ENCODE peak calls at places on chromosomes 1 and 21, in ten cellular contexts. H is A549, B is stomach, C is sigmoid colon, V is H1, A is ovary, M is GM12878, L is suprapubic skin, N is SK-N-SH, Z is transverse colon. P is an unnamed sample.

GRCh38 chr1:182739545-182739944 is 50.0 kb upstream of the NPL start:
- DNase-seq in L (no peak), A (peak), Z (no peak), C (no peak), M (no peak), H (no peak), B (no peak), N (peak), V (no peak), P (no peak)

GRCh38 chr1:62436039-62436465 is 797 bp upstream of the USP1 start:
- DNase-seq in B (peak), Z (peak), L (peak), A (peak), H (peak), C (no peak), V (peak), M (no peak), N (no peak), P (peak)

GRCh38 chr21:40841524-40842196 is 5.3 kb downstream of the DSCAM start:
- DNase-seq in A (no peak), H (peak), M (no peak), N (peak), V (peak), L (no peak), C (no peak), B (peak), Z (no peak), P (peak)

GRCh38 chr1:36161656-36162531 is 5.9 kb downstream of the MAP7D1 start:
- DNase-seq in V (no peak), B (peak), Z (peak), N (no peak), H (no peak), A (no peak), C (no peak), L (no peak), M (no peak), P (no peak)

GRCh38 chr1:110196917-110197782 is 13.0 kb upstream of the KCNC4 start:
- DNase-seq in M (no peak), L (no peak), H (peak), C (no peak), N (peak), A (no peak), Z (no peak), B (peak), V (peak), P (no peak)

GRCh38 chr1:172401907-172402306 is 18.6 kb upstream of the C1orf105 start:
- DNase-seq in C (no peak), M (no peak), Z (no peak), H (peak), B (no peak), V (no peak), L (no peak), A (no peak), N (no peak), P (no peak)

GRCh38 chr1:21295059-21295401 is 4.8 kb upstream of the ECE1 start:
- DNase-seq in L (no peak), Z (no peak), N (no peak), H (no peak), A (no peak), B (no peak), C (no peak), V (no peak), M (no peak), P (no peak)

GRCh38 chr1:74686941-74687340 is 13.3 kb upstream of the ERICH3 start:
- DNase-seq in C (no peak), L (no peak), Z (no peak), B (no peak), H (no peak), N (no peak), V (no peak), A (no peak), M (no peak), P (no peak)

GRCh38 chr1:161092621-161093028 is 3.3 kb upstream of the NECTIN4 start:
- DNase-seq in N (peak), V (no peak), A (no peak), C (no peak), Z (no peak), L (no peak), H (no peak), B (no peak), M (no peak), P (no peak)

GRCh38 chr1:116852910-116853309 is 56.8 kb upstream of the PTGFRN start:
- DNase-seq in V (no peak), Z (no peak), H (no peak), L (no peak), A (no peak), C (no peak), M (no peak), B (no peak), N (no peak), P (no peak)

GRCh38 chr1:72284398-72285073 is 2.2 kb upstream of the NEGR1 start:
- DNase-seq in V (peak), Z (peak), H (no peak), N (peak), M (no peak), L (no peak), A (peak), B (no peak), C (peak), P (no peak)

GRCh38 chr21:36976882-36977651 is 10.6 kb upstream of the HLCS start:
- DNase-seq in B (no peak), L (no peak), V (peak), C (no peak), M (peak), H (peak), A (peak), Z (peak), N (peak), P (peak)

GRCh38 chr1:1115136-1115829 is 606 bp downstream of the C1orf159 start:
- DNase-seq in Z (peak), V (no peak), L (no peak), B (no peak), H (no peak), C (peak), A (no peak), M (no peak), N (no peak), P (no peak)

GRCh38 chr21:41142051-41142795 is 25.7 kb upstream of the BACE2 start:
- DNase-seq in A (no peak), C (no peak), Z (no peak), L (no peak), H (peak), M (no peak), B (no peak), N (no peak), V (no peak), P (no peak)

GRCh38 chr1:205925730-205926129 is 17.5 kb downstream of the SLC26A9 start:
- DNase-seq in C (peak), V (no peak), H (peak), B (peak), A (no peak), M (no peak), Z (no peak), L (peak), N (no peak), P (no peak)

GRCh38 chr21:32371913-32372314 is 20.9 kb downstream of the URB1 start:
- DNase-seq in N (no peak), V (no peak), L (no peak), C (peak), Z (no peak), M (no peak), A (peak), B (peak), H (peak), P (peak)

GRCh38 chr1:72837781-72838180 is 555.4 kb upstream of the NEGR1 start:
- DNase-seq in L (no peak), M (no peak), N (no peak), B (no peak), H (no peak), A (no peak), Z (no peak), V (no peak), C (no peak), P (no peak)

GRCh38 chr1:240499012-240499411 is 112.9 kb downstream of the GREM2 start:
- DNase-seq in H (peak), V (no peak), A (no peak), L (no peak), C (no peak), B (no peak), Z (no peak), M (no peak), N (no peak), P (no peak)

GRCh38 chr1:209789245-209789644 is 4.9 kb upstream of the C1orf74 start:
- DNase-seq in C (no peak), Z (no peak), B (no peak), M (no peak), H (no peak), V (no peak), A (no peak), L (no peak), N (no peak), P (no peak)

GRCh38 chr1:194598098-194598497 is 1411.7 kb upstream of the B3GALT2 start:
- DNase-seq in M (no peak), A (no peak), C (no peak), L (no peak), H (no peak), N (peak), V (no peak), Z (no peak), B (no peak), P (no peak)

GRCh38 chr1:234069760-234070159 is 165.3 kb downstream of the SLC35F3 start:
- DNase-seq in B (no peak), A (no peak), V (no peak), L (no peak), C (no peak), N (no peak), Z (no peak), H (peak), M (no peak), P (no peak)

GRCh38 chr1:30411206-30411605 is 312.2 kb downstream of the MATN1 start:
- DNase-seq in N (no peak), A (no peak), H (no peak), V (peak), C (peak), Z (no peak), M (no peak), L (no peak), B (peak), P (no peak)

GRCh38 chr1:80047791-80048190 is 1041.3 kb upstream of the ADGRL4 start:
- DNase-seq in A (no peak), C (no peak), N (no peak), B (no peak), M (no peak), H (no peak), L (no peak), V (no peak), Z (no peak), P (no peak)

GRCh38 chr1:88204111-88204510 is 480.0 kb upstream of the PKN2 start:
- DNase-seq in B (no peak), M (no peak), C (no peak), L (no peak), H (no peak), N (no peak), Z (no peak), V (no peak), A (no peak), P (no peak)

GRCh38 chr1:207259391-207259790 is 62.1 kb upstream of the CD55 start:
- DNase-seq in B (no peak), L (no peak), V (no peak), N (no peak), A (no peak), H (peak), M (no peak), Z (peak), C (no peak), P (no peak)

GRCh38 chr1:248393050-248393449 is 9.8 kb upstream of the OR2T1 start:
- DNase-seq in N (no peak), M (no peak), H (no peak), L (no peak), B (no peak), V (no peak), A (no peak), C (no peak), Z (no peak), P (no peak)

GRCh38 chr1:168970945-168971799 is 135.3 kb upstream of the ATP1B1 start:
- DNase-seq in B (no peak), H (no peak), V (no peak), M (no peak), Z (no peak), C (no peak), L (no peak), A (peak), N (no peak), P (no peak)

GRCh38 chr1:220577926-220578325 is 50.0 kb downstream of the MARK1 start:
- DNase-seq in Z (no peak), B (no peak), C (no peak), M (no peak), L (no peak), H (no peak), N (no peak), A (no peak), V (no peak), P (no peak)
- TF ChIP-seq EP300 in Z (no peak), B (no peak), C (no peak), M (no peak), L (no peak), H (no peak), N (no peak), A (no peak), V (no peak), P (no peak)

GRCh38 chr1:10471411-10472219 is 714 bp downstream of the DFFA start:
- DNase-seq in M (no peak), N (peak), C (no peak), L (no peak), H (peak), Z (no peak), V (peak), A (no peak), B (no peak), P (no peak)
- TF ChIP-seq EP300 in M (no peak), N (no peak), C (no peak), L (no peak), H (no peak), Z (no peak), V (no peak), A (no peak), B (no peak), P (no peak)

GRCh38 chr1:184541537-184542152 is 154.8 kb downstream of the C1orf21 start:
- DNase-seq in H (no peak), N (no peak), Z (no peak), B (no peak), A (no peak), L (no peak), C (peak), V (no peak), M (no peak), P (no peak)
- TF ChIP-seq EP300 in H (no peak), N (no peak), Z (no peak), B (no peak), A (no peak), L (no peak), C (peak), V (no peak), M (no peak), P (no peak)

GRCh38 chr1:147539122-147539575 is 2.2 kb upstream of the BCL9 start:
- DNase-seq in H (peak), V (no peak), B (no peak), C (peak), L (no peak), Z (no peak), A (no peak), M (no peak), N (no peak), P (peak)

GRCh38 chr1:147534386-147534785 is 6.9 kb upstream of the BCL9 start:
- DNase-seq in H (no peak), B (no peak), M (no peak), L (no peak), A (no peak), C (no peak), Z (no peak), N (no peak), V (no peak), P (no peak)
- TF ChIP-seq EP300 in H (no peak), B (no peak), M (no peak), L (no peak), A (no peak), C (no peak), Z (no peak), N (no peak), V (no peak), P (no peak)

GRCh38 chr1:115337633-115338456 is at the start of gene NGF:
- DNase-seq in C (peak), M (no peak), N (peak), L (no peak), A (peak), H (peak), B (no peak), Z (no peak), V (peak), P (no peak)
- TF ChIP-seq EP300 in C (no peak), M (no peak), N (no peak), L (no peak), A (no peak), H (no peak), B (no peak), Z (no peak), V (no peak), P (no peak)

GRCh38 chr1:82991569-82991968 is 1007.4 kb downstream of the TTLL7 start:
- DNase-seq in H (no peak), Z (no peak), B (no peak), M (no peak), V (no peak), N (no peak), A (no peak), L (no peak), C (no peak), P (no peak)

DNA sequence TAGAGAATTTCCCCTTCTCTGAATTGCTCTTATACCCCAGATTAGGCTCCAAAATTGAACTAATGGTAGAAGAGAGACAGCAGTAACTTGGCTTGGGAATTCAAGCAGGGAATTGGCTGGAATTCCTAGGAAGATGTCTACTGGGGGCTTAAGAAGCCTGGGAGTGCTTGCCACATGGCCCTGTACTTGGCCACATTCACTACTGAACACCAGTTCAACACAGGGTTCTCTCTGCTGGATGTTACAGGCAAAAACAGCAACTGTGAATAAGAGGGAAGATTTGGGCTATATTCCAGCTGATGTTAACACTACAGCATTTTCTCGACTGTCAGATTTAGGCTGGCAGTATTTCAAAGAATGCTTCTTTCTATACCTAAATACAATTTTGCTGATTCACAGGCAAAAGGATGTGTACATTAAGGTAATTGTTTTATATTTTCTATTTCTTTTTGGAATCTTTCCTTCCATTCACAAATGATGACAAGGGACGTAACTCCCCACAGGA is 1004.0 kb downstream of the TTLL7 start:
- DNase-seq in H (no peak), M (no peak), B (no peak), C (no peak), A (no peak), L (no peak), N (no peak), Z (no peak), V (no peak), P (no peak)
- TF ChIP-seq EP300 in H (no peak), M (no peak), B (no peak), C (no peak), A (no peak), L (no peak), N (no peak), Z (no peak), V (no peak), P (no peak)

DNA sequence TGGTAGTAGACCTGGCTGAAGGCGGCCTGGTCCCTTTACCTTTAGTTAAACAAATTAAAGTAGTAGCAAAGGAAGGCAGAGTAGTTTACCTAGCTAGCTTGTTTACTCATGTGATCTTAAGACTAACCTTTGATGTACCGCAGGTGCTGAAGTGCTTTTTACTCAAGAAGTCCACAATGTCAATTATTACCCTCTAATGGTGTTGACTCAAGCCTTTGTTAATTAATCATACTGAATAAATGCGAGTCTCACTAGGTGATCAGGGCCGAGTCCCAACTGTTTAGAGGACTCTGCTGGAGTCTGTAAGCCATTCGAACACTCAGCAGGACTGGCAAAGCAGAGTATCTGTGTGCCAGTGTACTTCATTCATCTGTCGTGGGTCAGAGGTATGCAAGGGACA is 381.1 kb upstream of the NCAM2 start:
- DNase-seq in Z (no peak), C (no peak), L (no peak), M (no peak), V (peak), N (no peak), H (no peak), B (peak), A (no peak), P (no peak)
- TF ChIP-seq EP300 in Z (no peak), C (no peak), L (no peak), M (no peak), V (no peak), N (no peak), H (no peak), B (no peak), A (no peak), P (no peak)

DNA sequence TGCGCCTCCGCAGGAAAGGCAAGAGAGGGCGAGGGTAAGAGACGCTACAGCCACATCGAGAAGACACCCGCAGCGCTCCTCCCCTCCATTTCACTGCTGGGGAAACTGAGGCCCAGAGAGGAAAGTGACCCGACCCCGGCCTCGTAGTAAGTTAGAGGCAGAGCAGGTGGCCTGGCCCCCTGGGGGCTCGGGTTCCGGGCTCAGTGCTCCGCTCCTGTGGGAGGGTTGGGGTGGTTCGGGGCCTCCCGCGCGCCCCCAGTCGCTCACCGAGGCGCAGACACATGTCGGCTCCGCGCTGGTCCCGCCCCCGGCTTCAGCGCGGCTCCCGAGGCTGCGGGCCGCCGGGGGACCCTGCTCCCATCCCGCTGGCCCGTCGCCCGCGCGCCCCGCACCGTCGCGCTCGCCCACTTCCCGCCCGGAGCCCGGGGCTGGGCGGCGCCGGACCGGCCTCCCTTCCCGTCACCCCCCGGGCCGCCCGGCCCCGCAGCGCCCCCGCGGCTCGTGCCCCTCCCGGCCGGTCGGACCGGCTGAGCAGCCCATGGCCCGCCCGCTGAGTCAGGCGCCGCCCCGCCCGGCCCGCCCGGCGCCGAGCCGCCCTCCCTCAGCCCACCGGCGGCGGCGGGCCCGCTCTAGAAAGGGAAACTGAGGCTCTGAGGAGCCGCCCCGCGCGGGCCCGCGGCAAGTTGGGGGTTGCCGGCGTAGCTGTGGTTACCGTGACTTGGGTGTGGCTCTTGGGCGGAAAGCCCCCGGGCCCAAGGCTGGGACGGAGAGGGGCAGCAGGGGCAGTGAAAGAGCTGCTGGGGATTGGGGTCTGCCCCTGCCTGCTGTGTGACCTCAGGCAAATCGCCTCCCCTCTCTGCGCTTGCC is at the start of gene TMEM54:
- DNase-seq in A (peak), B (peak), V (peak), Z (peak), N (peak), M (no peak), C (peak), L (no peak), H (no peak), P (no peak)
- TF ChIP-seq EP300 in A (no peak), B (no peak), V (no peak), Z (no peak), N (no peak), M (no peak), C (no peak), L (no peak), H (no peak), P (no peak)